ENCODE peak calls at places on chromosome 19, in eight cellular contexts. K is osteoblast, Y is fibroblast of lung, J is PC-9, V is IMR-90, S is OCI-LY7, F is GM23248, P is Karpas-422. O is an unnamed sample. For H4K20me1, the result is how much of the 10 kb centered on the place peaks cover.

GRCh38 chr19:38655148-38655824 is 7.8 kb downstream of the ACTN4 start:
- DNase-seq in S (no peak), P (no peak), F (peak), J (no peak), K (peak), V (peak), Y (peak), O (no peak)

GRCh38 chr19:43802216-43802951 is at the start of gene LYPD5:
- DNase-seq in J (no peak), F (no peak), K (no peak), V (no peak), Y (no peak), P (no peak), S (no peak), O (no peak)

GRCh38 chr19:49107625-49108459 is 6.3 kb upstream of the LIN7B start:
- DNase-seq in F (no peak), V (no peak), Y (no peak), S (no peak), K (peak), P (no peak), J (no peak), O (no peak)

GRCh38 chr19:4052114-4052992 is 14.3 kb downstream of the ZBTB7A start:
- DNase-seq in K (peak), Y (peak), V (peak), S (no peak), J (peak), F (peak), P (no peak), O (no peak)

GRCh38 chr19:39403331-39404312 is 3.0 kb upstream of the ZFP36 start:
- DNase-seq in V (peak), K (peak), J (peak), S (peak), P (peak), Y (peak), F (peak), O (peak)

GRCh38 chr19:46404039-46404883 is 9.1 kb downstream of the CCDC8 start:
- DNase-seq in V (peak), S (peak), J (no peak), P (no peak), F (peak), K (peak), Y (peak), O (peak)

GRCh38 chr19:54462072-54462712 is 1.4 kb downstream of the LENG9 start:
- DNase-seq in P (no peak), S (no peak), K (peak), F (peak), V (no peak), Y (no peak), J (peak), O (no peak)

GRCh38 chr19:46373573-46374359 is 26.9 kb downstream of the PPP5C start:
- DNase-seq in P (no peak), V (peak), J (peak), F (peak), K (peak), Y (peak), S (no peak), O (peak)

GRCh38 chr19:7926021-7926726 is at the start of gene CTXN1:
- DNase-seq in K (peak), J (no peak), V (no peak), S (peak), Y (peak), F (peak), P (peak), O (peak)

GRCh38 chr19:35903550-35904179 is 1.3 kb downstream of the HCST start:
- DNase-seq in S (peak), Y (peak), F (peak), K (peak), J (peak), P (peak), V (peak), O (peak)

GRCh38 chr19:28619842-28620429 is 593.0 kb downstream of the UQCRFS1 start:
- DNase-seq in J (no peak), K (no peak), Y (no peak), S (peak), F (no peak), V (no peak), P (no peak), O (no peak)

GRCh38 chr19:20858861-20859260 is 64.2 kb upstream of the ZNF85 start:
- DNase-seq in F (no peak), P (no peak), Y (no peak), J (peak), S (no peak), K (no peak), V (no peak), O (peak)

GRCh38 chr19:38319421-38320258 is at the start of gene KCNK6:
- DNase-seq in K (peak), S (peak), J (no peak), F (peak), V (no peak), P (no peak), Y (peak), O (peak)

GRCh38 chr19:7737215-7737614 is 5.3 kb upstream of the CLEC4G start:
- DNase-seq in J (no peak), P (no peak), Y (no peak), V (no peak), K (no peak), S (no peak), F (no peak), O (peak)

GRCh38 chr19:50300814-50301606 is 28.2 kb downstream of the KCNC3 start:
- DNase-seq in K (peak), Y (peak), J (peak), S (no peak), V (peak), P (no peak), F (peak), O (no peak)

GRCh38 chr19:46639356-46640061 is 3.5 kb upstream of the GNG8 start:
- DNase-seq in J (no peak), P (no peak), V (peak), S (no peak), Y (peak), F (peak), K (peak), O (peak)

GRCh38 chr19:4059931-4060620 is 6.6 kb downstream of the ZBTB7A start:
- DNase-seq in S (peak), J (no peak), V (no peak), F (peak), Y (no peak), K (peak), P (peak), O (peak)

GRCh38 chr19:7900401-7900870 is 3.2 kb upstream of the MAP2K7 start:
- DNase-seq in F (no peak), Y (no peak), V (no peak), P (no peak), J (no peak), S (no peak), K (peak), O (no peak)

GRCh38 chr19:35114656-35115537 is 726 bp upstream of the FXYD3 start:
- DNase-seq in V (peak), K (peak), P (peak), F (peak), S (peak), Y (peak), J (peak), O (peak)

GRCh38 chr19:38554676-38555141 is 63.0 kb downstream of the MAP4K1 start:
- DNase-seq in J (no peak), F (no peak), Y (no peak), P (peak), K (no peak), V (no peak), S (no peak), O (no peak)

GRCh38 chr19:39778763-39779162 is at the start of gene LEUTX:
- DNase-seq in K (no peak), Y (no peak), J (no peak), S (no peak), F (no peak), P (no peak), V (no peak), O (no peak)

GRCh38 chr19:34134190-34135032 is 37.9 kb upstream of the LSM14A start:
- DNase-seq in F (peak), P (peak), Y (peak), K (peak), J (peak), S (peak), V (peak), O (peak)

GRCh38 chr19:49333426-49334288 is 1.5 kb upstream of the CD37 start:
- DNase-seq in J (no peak), P (peak), K (no peak), S (peak), F (peak), V (peak), Y (no peak), O (no peak)

GRCh38 chr19:38869836-38870607 is 8.1 kb downstream of the RINL start:
- DNase-seq in J (no peak), K (peak), V (peak), F (peak), Y (peak), S (peak), P (peak), O (peak)

GRCh38 chr19:54029930-54030490 is 33.7 kb downstream of the VSTM1 start:
- DNase-seq in K (no peak), P (peak), F (peak), J (peak), Y (peak), S (peak), V (peak), O (peak)

GRCh38 chr19:29623726-29624488 is 17.8 kb downstream of the POP4 start:
- DNase-seq in V (no peak), J (no peak), K (no peak), Y (no peak), F (no peak), S (no peak), P (no peak), O (no peak)

GRCh38 chr19:43532571-43532961 is 422 bp upstream of the ZNF575 start:
- DNase-seq in Y (no peak), K (peak), F (no peak), V (no peak), P (peak), S (peak), J (no peak), O (no peak)

GRCh38 chr19:45076029-45076850 is at the start of gene ZNF296:
- DNase-seq in V (no peak), J (peak), K (peak), F (peak), S (peak), Y (peak), P (peak), O (peak)

GRCh38 chr19:32231691-32232090 is 113.7 kb upstream of the ZNF507 start:
- DNase-seq in Y (no peak), V (no peak), K (no peak), P (no peak), J (no peak), F (no peak), S (no peak), O (no peak)

GRCh38 chr19:38303517-38304351 is at the start of gene C19orf33:
- DNase-seq in J (peak), S (no peak), K (no peak), Y (peak), F (peak), V (no peak), P (no peak), O (peak)

GRCh38 chr19:8571006-8571411 is 6.2 kb downstream of the MYO1F start:
- DNase-seq in V (peak), P (no peak), K (peak), J (peak), S (no peak), Y (peak), F (peak), O (no peak)

GRCh38 chr19:49442793-49443365 is 1.6 kb upstream of the SLC17A7 start:
- DNase-seq in Y (peak), J (peak), K (peak), V (peak), S (peak), F (peak), P (peak), O (peak)

DNA sequence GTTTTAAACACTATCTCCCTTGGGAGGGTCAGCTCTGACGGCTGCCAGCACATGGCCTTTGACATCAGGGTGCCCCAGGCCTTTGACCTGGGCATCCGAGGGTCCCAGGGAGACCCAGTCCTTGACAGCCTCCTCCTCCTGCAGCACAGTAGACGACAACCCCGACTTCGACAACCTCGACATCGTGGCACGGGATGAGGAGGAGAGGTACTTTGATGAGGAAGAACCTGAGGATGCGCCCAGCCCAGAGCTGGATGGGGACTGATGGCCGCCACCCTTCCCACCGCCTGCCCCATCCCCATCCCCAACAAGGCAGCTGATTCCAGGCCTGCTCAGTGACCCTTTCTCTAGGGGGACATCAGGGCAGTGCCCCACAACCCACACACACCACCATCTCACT is 12.5 kb downstream of the CCDC97 start:
- DNase-seq in S (no peak), J (no peak), P (no peak), Y (no peak), K (peak), V (no peak), F (no peak), O (no peak)
- H4K20me1 ChIP-seq in S (under half), J (under half), P (under half), Y (under half), K (under half), V (half or more), F (under half), O (under half)

GRCh38 chr19:10717054-10717355 is 874 bp upstream of the DNM2 start:
- DNase-seq in Y (no peak), S (no peak), F (no peak), J (no peak), V (no peak), K (no peak), P (no peak), O (no peak)

GRCh38 chr19:10718205-10719196 is 622 bp downstream of the DNM2 start:
- DNase-seq in V (peak), Y (peak), S (peak), K (peak), P (peak), F (peak), J (no peak), O (peak)

GRCh38 chr19:10720607-10721125 is 2.8 kb downstream of the DNM2 start:
- DNase-seq in S (no peak), J (no peak), V (no peak), Y (no peak), P (no peak), F (no peak), K (no peak), O (no peak)

GRCh38 chr19:10717356-10718204 is at the start of gene DNM2:
- DNase-seq in F (peak), V (peak), Y (peak), P (peak), S (peak), K (peak), J (peak), O (peak)

DNA sequence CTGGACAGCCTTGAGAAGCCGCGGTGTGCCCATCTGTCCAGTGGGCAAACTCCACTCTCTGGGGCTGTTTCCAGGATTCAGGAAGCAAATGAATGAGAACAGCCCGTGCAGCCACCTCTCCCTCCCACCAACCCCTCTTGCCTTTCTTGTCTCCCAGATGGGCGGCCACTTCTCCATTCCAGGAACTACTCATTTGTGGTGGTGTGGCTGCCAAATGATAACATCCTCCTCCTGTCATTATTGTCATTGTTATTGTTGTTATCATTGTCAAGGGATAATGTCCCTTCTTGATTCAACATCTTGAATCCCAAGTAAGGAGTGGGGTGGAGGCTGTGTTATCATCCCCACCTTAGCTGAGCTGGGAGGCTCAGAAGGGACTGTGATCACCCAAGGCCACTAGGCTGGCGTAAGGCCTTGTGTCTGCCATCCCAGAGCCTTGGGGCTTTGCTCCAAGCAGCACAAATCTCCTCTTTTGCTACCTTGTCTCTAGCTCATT is 1.6 kb downstream of the DNM2 start:
- DNase-seq in V (no peak), K (no peak), P (no peak), F (peak), J (no peak), S (no peak), Y (no peak), O (no peak)
- H4K20me1 ChIP-seq in V (half or more), K (under half), P (under half), F (under half), J (half or more), S (under half), Y (under half), O (under half)

DNA sequence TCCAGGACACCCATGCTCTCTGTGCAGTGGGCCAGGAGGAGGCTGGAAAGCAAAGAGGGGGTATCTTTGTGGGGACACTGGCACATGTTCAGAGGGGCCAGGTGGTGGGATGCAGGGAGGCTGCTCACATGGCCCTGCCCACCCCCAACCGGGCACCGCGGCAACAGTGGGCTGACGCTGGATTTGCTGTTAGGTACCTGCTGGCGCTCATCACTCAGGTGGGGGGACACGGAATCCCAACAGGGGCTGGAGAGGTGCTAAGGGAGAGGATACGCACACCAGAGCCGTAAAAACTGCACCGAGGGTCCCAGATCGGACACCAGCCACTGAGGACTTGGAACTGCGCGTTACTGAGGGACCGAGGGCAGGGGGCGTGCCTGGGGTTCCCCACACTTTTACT is 19.2 kb downstream of the AKAP8L start:
- DNase-seq in K (peak), J (no peak), F (no peak), Y (no peak), S (no peak), P (no peak), V (no peak), O (no peak)
- H4K20me1 ChIP-seq in K (half or more), J (under half), F (under half), Y (under half), S (under half), P (under half), V (half or more), O (under half)

GRCh38 chr19:1956868-1957492 is 16.0 kb downstream of the CSNK1G2 start:
- DNase-seq in P (no peak), Y (no peak), V (no peak), J (no peak), F (no peak), S (no peak), K (no peak), O (peak)
- H4K20me1 ChIP-seq in P (under half), Y (under half), V (half or more), J (under half), F (under half), S (under half), K (half or more), O (under half)

GRCh38 chr19:13705201-13705600 is 59.1 kb upstream of the MRI1 start:
- DNase-seq in S (no peak), J (no peak), V (no peak), F (no peak), Y (no peak), P (no peak), K (peak), O (no peak)
- H4K20me1 ChIP-seq in S (under half), J (under half), V (under half), F (under half), Y (under half), P (under half), K (under half), O (under half)

DNA sequence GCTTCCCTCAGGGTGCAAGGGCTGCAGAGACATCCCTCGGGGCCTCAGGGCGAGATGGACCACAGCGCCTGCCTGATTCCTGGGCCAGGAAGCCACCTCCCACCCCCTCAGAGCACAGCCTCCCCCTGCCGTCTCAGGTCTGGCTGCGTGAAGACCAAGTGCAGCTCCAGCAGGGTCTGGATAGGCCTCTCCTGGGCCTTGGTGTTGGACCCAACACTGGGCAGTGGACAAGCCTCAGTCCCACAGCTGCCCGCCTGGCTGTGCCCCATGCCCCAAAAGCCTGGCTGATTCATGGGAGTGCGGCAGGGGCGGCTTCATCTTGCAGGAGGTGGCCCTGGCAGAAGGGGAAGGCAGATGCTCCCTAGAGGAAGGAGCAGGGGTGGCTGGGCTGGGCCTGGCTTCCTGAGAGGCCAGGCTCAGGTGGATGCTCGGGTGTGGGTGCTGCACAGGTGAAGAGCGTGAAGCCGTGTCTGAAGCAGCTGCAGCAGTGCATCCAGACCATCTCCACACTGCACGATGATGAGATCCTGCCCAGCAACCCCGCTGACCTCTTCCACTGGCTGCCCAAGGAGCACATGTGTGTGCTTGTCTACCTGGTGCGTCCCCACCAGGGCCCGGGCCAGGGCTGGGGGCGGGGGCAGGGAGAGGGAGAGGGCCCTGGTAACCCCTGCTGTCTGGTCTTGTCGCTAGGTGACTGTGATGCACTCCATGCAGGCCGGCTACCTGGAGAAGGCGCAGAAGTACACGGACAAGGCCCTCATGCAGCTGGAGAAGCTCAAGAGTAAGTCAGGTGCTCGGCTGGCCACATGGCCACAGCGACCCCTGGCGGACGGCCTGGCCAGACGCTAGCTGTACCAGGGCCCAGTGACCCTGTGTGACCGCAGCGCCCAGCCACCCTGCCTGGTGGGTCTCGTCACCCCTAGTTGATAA is 21.7 kb downstream of the MAU2 start:
- DNase-seq in P (peak), K (peak), F (peak), V (peak), J (peak), Y (peak), S (peak), O (peak)
- H4K20me1 ChIP-seq in P (under half), K (under half), F (under half), V (under half), J (under half), Y (under half), S (under half), O (under half)

DNA sequence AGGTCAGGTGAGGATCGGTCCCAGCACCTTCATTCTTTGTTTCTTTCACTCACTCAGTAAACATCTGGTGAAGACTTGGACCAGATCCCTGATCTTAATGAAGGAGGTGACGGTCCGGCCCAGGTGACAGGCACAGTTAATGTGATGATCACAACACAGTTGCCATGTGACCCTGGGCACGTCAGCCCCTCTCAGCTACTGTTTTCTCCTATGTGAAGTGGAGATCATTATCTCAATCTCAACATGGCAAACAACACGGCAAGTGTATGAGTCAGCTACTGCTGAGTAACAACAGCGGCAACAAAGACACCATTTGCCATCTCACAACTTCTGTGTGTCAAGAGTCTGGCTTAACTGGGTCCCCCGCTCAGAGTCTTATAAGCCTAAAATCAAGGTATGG is 74.6 kb downstream of the GNG7 start:
- DNase-seq in F (peak), P (no peak), V (peak), Y (peak), K (peak), S (no peak), J (peak), O (no peak)
- H4K20me1 ChIP-seq in F (under half), P (under half), V (under half), Y (under half), K (under half), S (under half), J (under half), O (under half)

O was measured in GM23338.